ENCODE peak calls at places on chromosomes 13 and 19, in seven cellular contexts. One of them, this sample, is unnamed.

GRCh38 chr19:51727349-51727880 is 3.6 kb upstream of the HAS1 start:
- DNase-seq in HCT116: no peak
- DNase-seq in GM12878: no peak
- DNase-seq in SK-N-SH: no peak
- DNase-seq in K562: no peak
- DNase-seq in HepG2: no peak
- DNase-seq in H1: no peak
- DNase-seq in this sample: no peak

GRCh38 chr13:110634558-110634957 is 19.2 kb downstream of the NAXD start:
- DNase-seq in GM12878: no peak
- DNase-seq in SK-N-SH: no peak
- DNase-seq in HepG2: no peak
- DNase-seq in K562: no peak
- DNase-seq in HCT116: peak; percentile 12
- DNase-seq in H1: no peak
- DNase-seq in this sample: no peak

GRCh38 chr19:57817976-57818375 is 3.3 kb upstream of the ZNF552 start:
- DNase-seq in HepG2: no peak
- DNase-seq in GM12878: no peak
- DNase-seq in HCT116: no peak
- DNase-seq in H1: no peak
- DNase-seq in K562: no peak
- DNase-seq in SK-N-SH: no peak
- DNase-seq in this sample: no peak

GRCh38 chr19:13356185-13356584 is 150.1 kb downstream of the CACNA1A start:
- DNase-seq in HCT116: no peak
- DNase-seq in K562: no peak
- DNase-seq in GM12878: no peak
- DNase-seq in SK-N-SH: no peak
- DNase-seq in H1: no peak
- DNase-seq in HepG2: no peak
- DNase-seq in this sample: no peak

GRCh38 chr19:19348266-19348665 is 27.6 kb downstream of the MAU2 start:
- DNase-seq in HepG2: no peak
- DNase-seq in K562: no peak
- DNase-seq in H1: no peak
- DNase-seq in GM12878: no peak
- DNase-seq in SK-N-SH: no peak
- DNase-seq in HCT116: no peak
- DNase-seq in this sample: no peak

GRCh38 chr13:110644892-110645521 is 29.7 kb downstream of the NAXD start:
- DNase-seq in HepG2: no peak
- DNase-seq in H1: peak; percentile 87
- DNase-seq in SK-N-SH: peak; percentile 46
- DNase-seq in GM12878: no peak
- DNase-seq in HCT116: no peak
- DNase-seq in K562: no peak
- DNase-seq in this sample: no peak

GRCh38 chr13:75384881-75385707 is 96.9 kb downstream of the TBC1D4 start:
- DNase-seq in SK-N-SH: no peak
- DNase-seq in HCT116: no peak
- DNase-seq in HepG2: no peak
- DNase-seq in H1: no peak
- DNase-seq in GM12878: no peak
- DNase-seq in K562: no peak
- DNase-seq in this sample: no peak

GRCh38 chr13:99385940-99386339 is 78.7 kb upstream of the GPR183 start:
- DNase-seq in GM12878: no peak
- DNase-seq in HepG2: no peak
- DNase-seq in H1: no peak
- DNase-seq in SK-N-SH: no peak
- DNase-seq in HCT116: no peak
- DNase-seq in K562: no peak
- DNase-seq in this sample: no peak

GRCh38 chr13:98775844-98776598 is 23.5 kb upstream of the SLC15A1 start:
- DNase-seq in SK-N-SH: no peak
- DNase-seq in GM12878: no peak
- DNase-seq in HepG2: peak; percentile 87
- DNase-seq in H1: no peak
- DNase-seq in K562: peak; percentile 30
- DNase-seq in HCT116: peak; percentile 88
- DNase-seq in this sample: no peak

GRCh38 chr19:1396019-1396767 is 5.1 kb downstream of the GAMT start:
- DNase-seq in H1: no peak
- DNase-seq in HCT116: no peak
- DNase-seq in K562: peak; percentile 47
- DNase-seq in HepG2: no peak
- DNase-seq in GM12878: no peak
- DNase-seq in SK-N-SH: no peak
- DNase-seq in this sample: no peak

GRCh38 chr13:51298812-51299211 is 40.7 kb upstream of the SERPINE3 start:
- DNase-seq in H1: no peak
- DNase-seq in GM12878: no peak
- DNase-seq in SK-N-SH: no peak
- DNase-seq in HepG2: no peak
- DNase-seq in HCT116: no peak
- DNase-seq in K562: no peak
- DNase-seq in this sample: no peak

GRCh38 chr13:20685042-20685441 is 18.5 kb upstream of the IL17D start:
- DNase-seq in HCT116: no peak
- DNase-seq in GM12878: no peak
- DNase-seq in H1: no peak
- DNase-seq in K562: no peak
- DNase-seq in HepG2: no peak
- DNase-seq in SK-N-SH: no peak
- DNase-seq in this sample: no peak

GRCh38 chr13:33172911-33173310 is 112.6 kb downstream of the STARD13 start:
- DNase-seq in GM12878: no peak
- DNase-seq in SK-N-SH: no peak
- DNase-seq in K562: no peak
- DNase-seq in H1: no peak
- DNase-seq in HCT116: no peak
- DNase-seq in HepG2: no peak
- DNase-seq in this sample: no peak

GRCh38 chr13:106753241-106753640 is 185.3 kb upstream of the ARGLU1 start:
- DNase-seq in K562: no peak
- DNase-seq in SK-N-SH: no peak
- DNase-seq in HepG2: no peak
- DNase-seq in H1: no peak
- DNase-seq in HCT116: no peak
- DNase-seq in GM12878: no peak
- DNase-seq in this sample: peak; percentile 26

GRCh38 chr19:2469102-2469914 is 6.6 kb upstream of the GADD45B start:
- DNase-seq in HCT116: peak; percentile 80
- DNase-seq in GM12878: no peak
- DNase-seq in SK-N-SH: no peak
- DNase-seq in K562: no peak
- DNase-seq in H1: no peak
- DNase-seq in HepG2: no peak
- DNase-seq in this sample: no peak

DNA sequence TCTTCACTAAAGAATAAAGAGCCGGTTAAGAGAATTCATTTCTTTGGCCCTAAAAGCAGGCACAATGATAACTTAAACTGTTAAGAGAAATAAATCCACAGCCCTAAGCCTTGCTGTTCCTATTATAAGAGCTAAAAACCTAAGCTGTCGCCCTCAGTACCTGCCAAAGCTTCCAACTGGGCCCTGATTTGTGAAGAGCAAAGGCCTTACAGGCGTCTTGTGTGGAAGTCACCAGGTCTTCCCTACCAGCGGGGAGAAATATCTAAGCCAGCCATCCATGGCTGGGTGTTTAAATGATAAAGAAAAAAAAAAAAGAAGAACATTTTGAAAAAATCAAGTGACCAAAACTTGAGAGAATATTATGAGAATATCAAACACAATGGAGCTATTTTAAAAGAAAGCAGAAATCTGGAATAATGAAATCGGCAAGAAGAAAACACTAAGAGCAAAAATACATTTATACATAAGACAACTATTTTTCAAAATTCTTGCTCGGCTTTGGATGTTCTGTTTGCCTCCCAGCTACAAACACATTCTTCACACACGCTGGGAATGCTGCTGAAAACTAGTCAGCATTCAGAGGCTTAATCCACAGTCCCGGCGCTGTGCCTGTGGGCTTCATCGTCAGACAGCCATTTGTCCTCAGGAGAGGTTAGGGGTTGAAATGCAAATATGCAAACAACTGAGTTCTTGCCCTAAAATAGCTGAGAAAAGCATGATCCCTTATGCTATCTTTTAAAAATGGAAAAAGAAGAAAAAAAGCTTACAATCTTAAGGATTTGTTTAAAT is 89.8 kb upstream of the LSM14A start:
- DNase-seq in GM12878: no peak
- DNase-seq in HepG2: no peak
- DNase-seq in HCT116: no peak
- DNase-seq in K562: no peak
- DNase-seq in H1: peak; percentile 21
- DNase-seq in SK-N-SH: no peak
- DNase-seq in this sample: no peak
- TF ChIP-seq JUND in GM12878: no peak
- TF ChIP-seq JUND in HepG2: no peak
- TF ChIP-seq JUND in HCT116: no peak
- TF ChIP-seq JUND in K562: no peak
- TF ChIP-seq JUND in H1: no peak
- TF ChIP-seq JUND in SK-N-SH: no peak
- TF ChIP-seq JUND in this sample: no peak

GRCh38 chr19:29835447-29835846 is 23.7 kb downstream of the CCNE1 start:
- DNase-seq in HepG2: no peak
- DNase-seq in K562: no peak
- DNase-seq in HCT116: no peak
- DNase-seq in SK-N-SH: no peak
- DNase-seq in H1: no peak
- DNase-seq in GM12878: no peak
- DNase-seq in this sample: no peak

GRCh38 chr19:29833614-29834261 is 21.9 kb downstream of the CCNE1 start:
- DNase-seq in H1: no peak
- DNase-seq in HepG2: no peak
- DNase-seq in HCT116: no peak
- DNase-seq in GM12878: no peak
- DNase-seq in SK-N-SH: no peak
- DNase-seq in K562: no peak
- DNase-seq in this sample: no peak

GRCh38 chr19:29837448-29837961 is 25.7 kb downstream of the CCNE1 start:
- DNase-seq in HepG2: no peak
- DNase-seq in SK-N-SH: no peak
- DNase-seq in H1: no peak
- DNase-seq in HCT116: no peak
- DNase-seq in K562: no peak
- DNase-seq in GM12878: peak; percentile 84
- DNase-seq in this sample: no peak

GRCh38 chr19:29834991-29835390 is 23.2 kb downstream of the CCNE1 start:
- DNase-seq in HepG2: no peak
- DNase-seq in H1: no peak
- DNase-seq in HCT116: no peak
- DNase-seq in SK-N-SH: no peak
- DNase-seq in K562: no peak
- DNase-seq in GM12878: no peak
- DNase-seq in this sample: peak; percentile 72

DNA sequence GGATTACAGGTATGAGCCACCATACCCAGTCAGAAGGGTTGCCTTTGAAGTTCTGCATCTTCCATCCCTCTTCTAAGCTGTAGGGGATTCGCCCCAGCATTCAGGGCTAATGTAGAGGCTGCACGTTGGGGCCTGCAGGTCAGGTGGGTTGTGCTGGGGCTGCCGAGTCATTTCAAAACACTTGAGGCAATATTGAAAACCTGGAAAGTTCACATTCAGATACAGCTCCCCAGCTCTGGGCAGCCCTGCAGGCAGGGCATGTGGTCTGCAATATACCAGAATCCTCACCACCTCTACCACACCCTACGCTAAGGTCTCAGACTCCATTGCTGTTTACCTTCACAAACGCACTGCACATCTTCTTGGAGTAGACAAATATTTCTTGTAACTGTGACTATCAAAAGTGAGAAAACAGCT is 24.6 kb downstream of the CCNE1 start:
- DNase-seq in HepG2: no peak
- DNase-seq in H1: no peak
- DNase-seq in HCT116: no peak
- DNase-seq in GM12878: peak; percentile 86
- DNase-seq in SK-N-SH: no peak
- DNase-seq in K562: no peak
- DNase-seq in this sample: no peak
- TF ChIP-seq JUND in HepG2: no peak
- TF ChIP-seq JUND in H1: no peak
- TF ChIP-seq JUND in HCT116: no peak
- TF ChIP-seq JUND in GM12878: peak; percentile 71
- TF ChIP-seq JUND in SK-N-SH: no peak
- TF ChIP-seq JUND in K562: no peak
- TF ChIP-seq JUND in this sample: no peak

GRCh38 chr13:108448891-108449290 is 179.4 kb downstream of the TNFSF13B start:
- DNase-seq in HCT116: no peak
- DNase-seq in SK-N-SH: no peak
- DNase-seq in H1: no peak
- DNase-seq in GM12878: no peak
- DNase-seq in HepG2: no peak
- DNase-seq in K562: no peak
- DNase-seq in this sample: no peak
- TF ChIP-seq JUND in HCT116: no peak
- TF ChIP-seq JUND in SK-N-SH: no peak
- TF ChIP-seq JUND in H1: no peak
- TF ChIP-seq JUND in GM12878: no peak
- TF ChIP-seq JUND in HepG2: no peak
- TF ChIP-seq JUND in K562: no peak
- TF ChIP-seq JUND in this sample: no peak

GRCh38 chr13:93777504-93777903 is 550.9 kb downstream of the GPC6 start:
- DNase-seq in K562: no peak
- DNase-seq in HepG2: no peak
- DNase-seq in GM12878: no peak
- DNase-seq in HCT116: no peak
- DNase-seq in SK-N-SH: no peak
- DNase-seq in H1: no peak
- DNase-seq in this sample: no peak

GRCh38 chr13:93775027-93775426 is 548.4 kb downstream of the GPC6 start:
- DNase-seq in GM12878: no peak
- DNase-seq in HepG2: no peak
- DNase-seq in H1: no peak
- DNase-seq in SK-N-SH: no peak
- DNase-seq in K562: no peak
- DNase-seq in HCT116: no peak
- DNase-seq in this sample: no peak

GRCh38 chr13:93778548-93778947 is 551.9 kb downstream of the GPC6 start:
- DNase-seq in GM12878: no peak
- DNase-seq in K562: no peak
- DNase-seq in HCT116: no peak
- DNase-seq in HepG2: no peak
- DNase-seq in SK-N-SH: no peak
- DNase-seq in H1: no peak
- DNase-seq in this sample: no peak

GRCh38 chr13:93775507-93776108 is 549.0 kb downstream of the GPC6 start:
- DNase-seq in K562: no peak
- DNase-seq in SK-N-SH: no peak
- DNase-seq in GM12878: no peak
- DNase-seq in H1: no peak
- DNase-seq in HCT116: no peak
- DNase-seq in HepG2: peak; percentile 39
- DNase-seq in this sample: no peak

DNA sequence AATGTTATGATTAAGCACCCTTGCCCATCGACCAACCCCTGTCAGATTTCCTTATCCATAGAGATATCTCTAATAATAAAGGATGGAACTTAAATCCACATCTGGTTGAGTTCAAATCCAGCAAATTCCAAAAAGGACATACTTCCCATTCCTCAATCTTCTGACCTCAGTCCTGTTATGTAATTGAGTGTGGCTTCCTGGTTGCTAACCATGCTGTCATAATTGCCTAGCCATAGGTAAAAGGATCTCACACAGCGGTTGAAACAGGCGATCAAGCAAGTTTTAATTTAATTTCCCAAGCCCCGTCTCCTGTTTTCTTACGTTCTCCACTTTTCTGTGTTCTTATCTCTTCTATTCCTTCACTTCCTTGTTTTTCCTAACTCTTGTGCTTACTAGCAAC is 550.3 kb downstream of the GPC6 start:
- DNase-seq in K562: no peak
- DNase-seq in SK-N-SH: no peak
- DNase-seq in HepG2: no peak
- DNase-seq in HCT116: no peak
- DNase-seq in H1: no peak
- DNase-seq in GM12878: no peak
- DNase-seq in this sample: no peak
- TF ChIP-seq JUND in K562: no peak
- TF ChIP-seq JUND in SK-N-SH: no peak
- TF ChIP-seq JUND in HepG2: no peak
- TF ChIP-seq JUND in HCT116: no peak
- TF ChIP-seq JUND in H1: no peak
- TF ChIP-seq JUND in GM12878: no peak
- TF ChIP-seq JUND in this sample: no peak